ENCODE peak calls at places on chromosomes 6 and 20, in seven cellular contexts. One of them, this sample, is unnamed.
A peak's percentile ranks its signal among the peaks of the same experiment; 100 is the strongest.

GRCh38 chr6:157106487-157106886 is 216.8 kb downstream of the TMEM242 start:
- DNase-seq in H1: no peak
- DNase-seq in SK-N-SH: no peak
- DNase-seq in GM12878: no peak
- DNase-seq in K562: no peak
- DNase-seq in HepG2: no peak
- DNase-seq in GM12891: no peak
- DNase-seq in this sample: no peak

GRCh38 chr6:84258268-84258667 is 30.8 kb upstream of the CEP162 start:
- DNase-seq in GM12891: no peak
- DNase-seq in HepG2: no peak
- DNase-seq in K562: no peak
- DNase-seq in GM12878: no peak
- DNase-seq in SK-N-SH: peak; percentile 13
- DNase-seq in H1: no peak
- DNase-seq in this sample: no peak

GRCh38 chr6:108562503-108562993 is 1.8 kb downstream of the FOXO3 start:
- DNase-seq in GM12878: no peak
- DNase-seq in H1: peak; percentile 77
- DNase-seq in HepG2: peak; percentile 80
- DNase-seq in GM12891: no peak
- DNase-seq in SK-N-SH: peak; percentile 69
- DNase-seq in K562: peak; percentile 33
- DNase-seq in this sample: no peak

GRCh38 chr6:84074988-84075781 is 41.6 kb downstream of the MRAP2 start:
- DNase-seq in GM12891: no peak
- DNase-seq in SK-N-SH: no peak
- DNase-seq in K562: peak; percentile 49
- DNase-seq in H1: no peak
- DNase-seq in GM12878: no peak
- DNase-seq in HepG2: no peak
- DNase-seq in this sample: no peak

GRCh38 chr20:34956751-34957472 is 1.2 kb downstream of the MYH7B start:
- DNase-seq in HepG2: no peak
- DNase-seq in GM12891: no peak
- DNase-seq in SK-N-SH: no peak
- DNase-seq in GM12878: no peak
- DNase-seq in K562: no peak
- DNase-seq in H1: no peak
- DNase-seq in this sample: no peak

GRCh38 chr6:3281669-3282460 is 23.1 kb downstream of the PSMG4 start:
- DNase-seq in SK-N-SH: no peak
- DNase-seq in GM12878: no peak
- DNase-seq in H1: peak; percentile 21
- DNase-seq in K562: no peak
- DNase-seq in HepG2: no peak
- DNase-seq in GM12891: no peak
- DNase-seq in this sample: no peak

GRCh38 chr6:105740946-105741605 is 338.2 kb upstream of the PREP start:
- DNase-seq in H1: no peak
- DNase-seq in K562: no peak
- DNase-seq in SK-N-SH: no peak
- DNase-seq in GM12878: no peak
- DNase-seq in HepG2: no peak
- DNase-seq in GM12891: no peak
- DNase-seq in this sample: no peak

GRCh38 chr6:102015431-102015830 is 621.9 kb downstream of the GRIK2 start:
- DNase-seq in SK-N-SH: no peak
- DNase-seq in H1: no peak
- DNase-seq in K562: no peak
- DNase-seq in GM12891: no peak
- DNase-seq in GM12878: no peak
- DNase-seq in HepG2: no peak
- DNase-seq in this sample: no peak

GRCh38 chr20:59729476-59729875 is 125.1 kb downstream of the PHACTR3 start:
- DNase-seq in GM12891: no peak
- DNase-seq in SK-N-SH: no peak
- DNase-seq in GM12878: no peak
- DNase-seq in K562: no peak
- DNase-seq in H1: no peak
- DNase-seq in HepG2: no peak
- DNase-seq in this sample: no peak

GRCh38 chr6:108801331-108801730 is 46.9 kb upstream of the ARMC2 start:
- DNase-seq in HepG2: no peak
- DNase-seq in SK-N-SH: no peak
- DNase-seq in K562: no peak
- DNase-seq in H1: no peak
- DNase-seq in GM12891: no peak
- DNase-seq in GM12878: no peak
- DNase-seq in this sample: no peak

GRCh38 chr6:30742316-30743098 is at the start of gene FLOT1:
- DNase-seq in GM12891: peak; percentile 90
- DNase-seq in H1: peak; percentile 87
- DNase-seq in HepG2: peak; percentile 97
- DNase-seq in GM12878: peak; percentile 80
- DNase-seq in SK-N-SH: peak; percentile 97
- DNase-seq in K562: peak; percentile 98
- DNase-seq in this sample: peak; percentile 95

GRCh38 chr6:118489990-118490389 is 58.1 kb upstream of the PLN start:
- DNase-seq in K562: no peak
- DNase-seq in GM12891: no peak
- DNase-seq in HepG2: no peak
- DNase-seq in SK-N-SH: no peak
- DNase-seq in GM12878: no peak
- DNase-seq in H1: no peak
- DNase-seq in this sample: no peak

GRCh38 chr20:49641683-49642649 is 71.7 kb downstream of the B4GALT5 start:
- DNase-seq in K562: no peak
- DNase-seq in H1: no peak
- DNase-seq in GM12891: no peak
- DNase-seq in GM12878: no peak
- DNase-seq in SK-N-SH: no peak
- DNase-seq in HepG2: peak; percentile 93
- DNase-seq in this sample: no peak

GRCh38 chr6:149060300-149060984 is 257.1 kb upstream of the TAB2 start:
- DNase-seq in H1: no peak
- DNase-seq in HepG2: peak; percentile 20
- DNase-seq in K562: no peak
- DNase-seq in GM12891: no peak
- DNase-seq in GM12878: peak; percentile 90
- DNase-seq in SK-N-SH: peak; percentile 59
- DNase-seq in this sample: no peak

GRCh38 chr6:125421853-125422252 is 120.1 kb upstream of the HDDC2 start:
- DNase-seq in H1: peak; percentile 34
- DNase-seq in SK-N-SH: no peak
- DNase-seq in K562: no peak
- DNase-seq in GM12891: no peak
- DNase-seq in GM12878: no peak
- DNase-seq in HepG2: no peak
- DNase-seq in this sample: no peak

GRCh38 chr6:33838979-33839378 is 35.2 kb upstream of the MLN start:
- DNase-seq in K562: no peak
- DNase-seq in H1: no peak
- DNase-seq in SK-N-SH: no peak
- DNase-seq in HepG2: no peak
- DNase-seq in GM12891: no peak
- DNase-seq in GM12878: no peak
- DNase-seq in this sample: no peak

GRCh38 chr6:33837971-33838665 is 34.3 kb upstream of the MLN start:
- DNase-seq in GM12878: no peak
- DNase-seq in H1: no peak
- DNase-seq in HepG2: no peak
- DNase-seq in K562: no peak
- DNase-seq in GM12891: no peak
- DNase-seq in SK-N-SH: no peak
- DNase-seq in this sample: no peak

GRCh38 chr6:33841070-33841469 is 37.3 kb upstream of the MLN start:
- DNase-seq in K562: peak; percentile 56
- DNase-seq in GM12878: no peak
- DNase-seq in GM12891: no peak
- DNase-seq in SK-N-SH: no peak
- DNase-seq in H1: no peak
- DNase-seq in HepG2: no peak
- DNase-seq in this sample: no peak

GRCh38 chr6:33840064-33840926 is 36.5 kb upstream of the MLN start:
- DNase-seq in GM12878: peak; percentile 51
- DNase-seq in GM12891: peak; percentile 71
- DNase-seq in SK-N-SH: no peak
- DNase-seq in HepG2: peak; percentile 96
- DNase-seq in H1: no peak
- DNase-seq in K562: peak; percentile 92
- DNase-seq in this sample: peak; percentile 64

GRCh38 chr6:33839399-33840063 is 35.7 kb upstream of the MLN start:
- DNase-seq in GM12878: no peak
- DNase-seq in HepG2: no peak
- DNase-seq in SK-N-SH: no peak
- DNase-seq in H1: no peak
- DNase-seq in K562: no peak
- DNase-seq in GM12891: no peak
- DNase-seq in this sample: no peak
- TF ChIP-seq TAF1 in GM12878: no peak
- TF ChIP-seq TAF1 in HepG2: no peak
- TF ChIP-seq TAF1 in SK-N-SH: no peak
- TF ChIP-seq TAF1 in H1: no peak
- TF ChIP-seq TAF1 in K562: no peak
- TF ChIP-seq TAF1 in GM12891: no peak
- TF ChIP-seq TAF1 in this sample: no peak

DNA sequence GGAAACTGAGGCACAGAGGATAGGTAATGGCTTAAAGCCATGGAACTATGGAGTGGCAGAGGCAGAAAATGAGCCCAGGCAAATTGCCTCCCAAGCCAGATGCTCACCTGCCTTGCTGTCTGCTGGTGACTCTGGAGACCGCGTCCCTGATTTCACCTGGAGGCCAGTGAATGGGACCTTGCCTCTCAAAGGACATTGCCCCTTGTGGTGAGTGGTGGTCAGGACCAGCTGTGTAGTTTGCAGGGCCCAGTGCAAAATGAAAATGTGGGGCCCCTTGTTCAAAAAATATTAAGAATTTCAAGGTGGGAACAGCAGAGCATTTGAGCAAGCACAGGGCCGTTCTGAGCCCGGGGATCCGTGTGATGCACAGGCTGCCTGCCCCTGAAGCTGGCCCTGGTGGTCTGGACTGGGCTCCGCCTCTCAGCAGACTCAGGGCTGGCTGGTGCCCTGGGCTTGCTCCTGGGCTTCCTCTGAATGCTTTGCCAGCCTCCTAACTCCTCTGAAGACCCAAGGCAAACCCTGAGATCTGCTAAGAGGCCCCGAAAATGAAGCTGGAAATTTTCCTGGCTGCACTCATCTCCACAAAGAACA is 19.8 kb upstream of the KCNG1 start:
- DNase-seq in GM12878: no peak
- DNase-seq in H1: no peak
- DNase-seq in K562: no peak
- DNase-seq in SK-N-SH: no peak
- DNase-seq in GM12891: no peak
- DNase-seq in HepG2: peak; percentile 54
- DNase-seq in this sample: no peak
- TF ChIP-seq TAF1 in GM12878: no peak
- TF ChIP-seq TAF1 in H1: no peak
- TF ChIP-seq TAF1 in K562: no peak
- TF ChIP-seq TAF1 in SK-N-SH: no peak
- TF ChIP-seq TAF1 in GM12891: no peak
- TF ChIP-seq TAF1 in HepG2: no peak
- TF ChIP-seq TAF1 in this sample: no peak

DNA sequence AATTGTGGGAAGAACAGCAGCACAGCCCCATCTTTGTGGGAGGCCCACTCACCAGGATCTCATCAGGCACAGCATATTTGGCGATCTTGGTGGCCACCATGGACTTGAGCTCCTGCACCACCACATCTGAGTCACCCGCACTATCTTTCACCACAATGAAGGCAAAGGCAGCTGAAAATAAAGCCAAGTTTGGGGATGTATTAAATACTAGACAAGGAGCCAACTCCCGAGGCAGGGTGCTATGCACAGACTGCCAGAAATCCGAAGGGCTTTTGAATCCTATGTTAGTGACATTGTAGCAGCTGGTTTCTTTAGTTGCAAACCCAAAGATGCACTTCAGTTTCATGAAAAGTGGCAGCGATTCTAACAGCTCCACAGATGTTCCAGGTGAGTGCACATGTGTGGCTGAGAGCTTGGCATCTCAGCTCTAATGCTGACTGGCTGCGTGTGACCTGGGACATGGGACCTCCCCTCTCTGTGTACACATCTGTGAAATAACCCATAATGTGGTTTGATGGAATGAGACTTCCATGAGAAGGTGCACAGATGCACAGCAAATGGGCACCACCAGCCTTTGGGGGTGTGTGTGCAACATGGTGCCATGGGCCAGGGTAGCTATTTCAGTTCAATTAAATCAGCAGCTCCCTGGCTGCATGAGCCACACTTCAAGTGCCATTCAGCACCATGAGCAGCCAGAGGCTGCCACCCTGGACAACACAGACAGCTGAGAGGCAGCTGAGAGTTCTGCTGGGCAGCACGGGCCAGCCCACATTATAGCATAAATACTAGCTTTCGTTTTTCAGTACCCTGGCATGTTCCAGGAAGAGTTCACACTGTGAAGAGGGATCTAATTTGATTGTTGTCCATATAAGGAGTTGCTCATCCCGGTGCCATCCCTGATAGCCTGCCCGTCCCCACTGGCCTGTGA is 16.9 kb upstream of the APMAP start:
- DNase-seq in HepG2: no peak
- DNase-seq in SK-N-SH: no peak
- DNase-seq in K562: no peak
- DNase-seq in GM12878: no peak
- DNase-seq in GM12891: no peak
- DNase-seq in H1: no peak
- DNase-seq in this sample: no peak
- TF ChIP-seq TAF1 in HepG2: no peak
- TF ChIP-seq TAF1 in SK-N-SH: no peak
- TF ChIP-seq TAF1 in K562: no peak
- TF ChIP-seq TAF1 in GM12878: no peak
- TF ChIP-seq TAF1 in GM12891: no peak
- TF ChIP-seq TAF1 in H1: no peak
- TF ChIP-seq TAF1 in this sample: no peak

DNA sequence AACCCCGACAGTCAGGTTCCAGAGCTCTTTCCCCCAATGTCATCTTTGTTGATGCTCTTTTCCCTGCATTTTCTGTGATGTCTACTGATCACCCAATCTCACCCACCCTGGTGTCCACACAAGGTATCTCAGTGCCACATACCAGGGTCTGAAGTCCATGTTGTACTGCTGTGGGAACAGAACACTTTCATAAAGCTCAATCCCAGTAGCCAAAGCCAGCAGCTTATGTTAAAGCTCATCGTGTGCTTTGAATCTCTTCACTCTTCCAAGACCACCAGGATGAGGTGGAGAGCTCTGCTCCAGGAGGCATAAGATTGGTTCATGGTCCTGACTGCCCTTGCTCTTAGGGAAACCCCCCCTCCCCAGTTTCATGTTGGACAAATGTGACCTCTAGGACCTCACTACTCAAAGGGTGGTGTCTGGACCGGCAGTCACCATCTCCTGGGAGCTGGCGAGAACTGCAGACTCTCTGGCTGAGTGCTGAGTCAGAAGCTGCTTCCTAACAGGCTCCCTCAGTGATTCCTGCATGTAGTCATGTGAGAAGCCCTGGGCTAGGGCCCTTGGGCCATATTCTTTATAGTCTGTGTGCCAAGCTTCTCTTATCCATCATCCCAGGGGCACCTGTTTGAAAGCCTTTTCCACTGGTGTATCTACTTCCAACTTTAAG is 13.4 kb upstream of the CPNE5 start:
- DNase-seq in GM12878: no peak
- DNase-seq in H1: no peak
- DNase-seq in K562: no peak
- DNase-seq in SK-N-SH: no peak
- DNase-seq in GM12891: no peak
- DNase-seq in HepG2: peak; percentile 78
- DNase-seq in this sample: no peak
- TF ChIP-seq TAF1 in GM12878: no peak
- TF ChIP-seq TAF1 in H1: no peak
- TF ChIP-seq TAF1 in K562: no peak
- TF ChIP-seq TAF1 in SK-N-SH: no peak
- TF ChIP-seq TAF1 in GM12891: no peak
- TF ChIP-seq TAF1 in HepG2: no peak
- TF ChIP-seq TAF1 in this sample: no peak